ENCODE peak calls at places on chromosomes 11 and 22, in six cellular contexts. A is GM12878, W is K562, F is SK-N-SH, H is H1, D is HepG2. C is an unnamed sample.

GRCh38 chr11:86726118-86726748 is 53.8 kb upstream of the ME3 start:
- DNase-seq in F (no peak), A (no peak), W (no peak), D (no peak), H (no peak), C (peak; percentile 59)

GRCh38 chr11:125618383-125618782 is 6.6 kb upstream of the CHEK1 start:
- DNase-seq in W (no peak), A (no peak), D (no peak), F (no peak), H (no peak), C (no peak)

GRCh38 chr11:129167315-129167714 is 24.8 kb downstream of the ARHGAP32 start:
- DNase-seq in F (no peak), H (no peak), W (no peak), A (no peak), D (no peak), C (no peak)

GRCh38 chr11:88059326-88059725 is 115.9 kb downstream of the RAB38 start:
- DNase-seq in D (no peak), A (no peak), W (no peak), H (no peak), F (no peak), C (no peak)

GRCh38 chr11:88308576-88308975 is 29.0 kb downstream of the CTSC start:
- DNase-seq in H (peak; percentile 63), F (no peak), W (no peak), D (no peak), A (no peak), C (no peak)

GRCh38 chr11:104572279-104572678 is 326.0 kb downstream of the CASP12 start:
- DNase-seq in F (no peak), D (no peak), W (no peak), H (no peak), A (no peak), C (no peak)

GRCh38 chr22:20267441-20268288 is 453 bp downstream of the RTN4R start:
- DNase-seq in W (peak; percentile 73), H (peak; percentile 59), F (peak; percentile 53), A (no peak), D (no peak), C (peak; percentile 6)

GRCh38 chr11:18243783-18244362 is 4.6 kb downstream of the SAA2 start:
- DNase-seq in H (peak; percentile 72), W (peak; percentile 61), D (peak; percentile 52), A (peak; percentile 54), F (peak; percentile 53), C (peak; percentile 80)

GRCh38 chr11:12064954-12065280 is 45.5 kb upstream of the MICAL2 start:
- DNase-seq in F (no peak), A (no peak), H (no peak), W (no peak), D (no peak), C (no peak)

GRCh38 chr11:123547180-123547579 is 107.2 kb downstream of the SCN3B start:
- DNase-seq in D (no peak), H (no peak), F (no peak), A (peak; percentile 34), W (no peak), C (no peak)

GRCh38 chr22:20523118-20523983 is 15.9 kb downstream of the MED15 start:
- DNase-seq in F (no peak), A (no peak), D (no peak), H (no peak), W (peak; percentile 76), C (no peak)

GRCh38 chr22:50244420-50245213 is at the start of gene TUBGCP6:
- DNase-seq in F (peak; percentile 94), A (peak; percentile 53), W (peak; percentile 65), H (peak; percentile 94), D (peak; percentile 84), C (peak; percentile 78)

GRCh38 chr11:113289341-113290187 is 24.8 kb upstream of the TTC12 start:
- DNase-seq in H (peak; percentile 86), W (peak; percentile 71), F (peak; percentile 83), A (peak; percentile 33), D (peak; percentile 21), C (peak; percentile 32)

GRCh38 chr22:17077255-17077654 is 7.5 kb upstream of the IL17RA start:
- DNase-seq in H (no peak), W (no peak), F (no peak), A (no peak), D (no peak), C (no peak)

GRCh38 chr22:24460418-24461089 is 33.2 kb downstream of the ADORA2A start:
- DNase-seq in D (peak; percentile 28), W (no peak), H (no peak), F (no peak), A (peak; percentile 42), C (no peak)

GRCh38 chr11:11036185-11037161 is 178.6 kb upstream of the ZBED5 start:
- DNase-seq in A (no peak), H (no peak), W (peak; percentile 38), F (peak; percentile 55), D (peak; percentile 64), C (peak; percentile 31)

GRCh38 chr11:11035331-11035730 is 177.5 kb upstream of the ZBED5 start:
- DNase-seq in W (no peak), F (no peak), H (no peak), A (no peak), D (no peak), C (no peak)

GRCh38 chr11:11037162-11037732 is 179.4 kb upstream of the ZBED5 start:
- DNase-seq in F (no peak), W (no peak), A (no peak), H (no peak), D (no peak), C (no peak)

GRCh38 chr11:11039249-11039965 is 181.6 kb upstream of the ZBED5 start:
- DNase-seq in A (no peak), H (no peak), F (no peak), W (no peak), D (no peak), C (no peak)

DNA sequence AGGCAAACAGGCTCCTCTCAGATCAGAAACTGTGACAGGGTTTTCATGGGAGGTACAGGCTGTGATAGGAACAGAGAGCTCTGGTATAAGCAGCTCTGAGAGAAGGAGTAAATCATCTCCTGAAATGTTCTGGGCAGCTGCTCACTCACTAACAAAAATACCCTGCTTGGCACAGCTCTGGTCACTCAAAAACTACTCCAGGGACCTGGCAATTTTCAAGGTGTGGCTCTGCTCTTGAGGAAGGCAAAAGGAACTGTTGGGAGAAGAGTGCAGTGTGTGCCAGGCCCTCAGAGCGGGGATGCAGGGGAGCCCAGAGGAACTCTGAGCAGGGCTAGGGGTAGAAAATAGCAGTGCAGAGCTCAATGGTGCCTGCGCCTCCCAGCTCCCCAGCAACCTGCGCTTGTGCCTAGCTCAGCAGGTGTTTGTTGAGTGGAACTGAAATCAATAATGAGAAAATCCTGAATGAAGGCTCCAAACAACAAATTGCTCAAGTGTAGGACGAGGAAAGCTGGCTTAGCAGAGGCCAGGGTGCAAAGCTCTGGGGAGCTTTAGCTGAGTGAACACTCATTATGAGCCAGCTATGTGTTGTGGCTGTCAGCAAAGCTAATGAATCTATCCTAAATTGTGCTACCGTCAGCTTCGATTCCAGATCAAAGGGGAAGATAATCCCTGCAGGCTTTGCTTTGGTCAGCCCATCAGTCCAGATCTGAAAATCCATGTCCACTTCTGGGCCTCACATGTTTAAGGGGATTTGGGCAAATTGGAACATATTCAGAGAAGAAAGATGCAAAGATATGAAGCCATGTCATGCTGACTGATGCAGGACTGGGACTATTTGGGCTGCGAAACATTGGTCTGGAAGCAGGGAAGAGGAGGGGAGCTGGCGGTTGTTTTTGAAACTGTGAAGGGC is 180.7 kb upstream of the ZBED5 start:
- DNase-seq in H (no peak), F (no peak), A (no peak), D (no peak), W (no peak), C (no peak)
- TF ChIP-seq CHD2 in H (no peak), F (no peak), A (no peak), D (no peak), W (no peak), C (no peak)

GRCh38 chr11:3823762-3824506 is 15.6 kb downstream of the PGAP2 start:
- DNase-seq in D (no peak), F (no peak), H (no peak), A (no peak), W (no peak), C (no peak)

GRCh38 chr11:3824714-3825472 is 15.9 kb downstream of the RHOG start:
- DNase-seq in W (peak; percentile 88), A (no peak), H (peak; percentile 96), D (peak; percentile 69), F (peak; percentile 58), C (peak; percentile 81)

GRCh38 chr11:3820971-3821370 is 12.6 kb downstream of the PGAP2 start:
- DNase-seq in W (no peak), D (no peak), H (no peak), F (no peak), A (no peak), C (no peak)

GRCh38 chr11:3823303-3823702 is 14.9 kb downstream of the PGAP2 start:
- DNase-seq in F (no peak), H (no peak), D (no peak), W (no peak), A (no peak), C (no peak)

DNA sequence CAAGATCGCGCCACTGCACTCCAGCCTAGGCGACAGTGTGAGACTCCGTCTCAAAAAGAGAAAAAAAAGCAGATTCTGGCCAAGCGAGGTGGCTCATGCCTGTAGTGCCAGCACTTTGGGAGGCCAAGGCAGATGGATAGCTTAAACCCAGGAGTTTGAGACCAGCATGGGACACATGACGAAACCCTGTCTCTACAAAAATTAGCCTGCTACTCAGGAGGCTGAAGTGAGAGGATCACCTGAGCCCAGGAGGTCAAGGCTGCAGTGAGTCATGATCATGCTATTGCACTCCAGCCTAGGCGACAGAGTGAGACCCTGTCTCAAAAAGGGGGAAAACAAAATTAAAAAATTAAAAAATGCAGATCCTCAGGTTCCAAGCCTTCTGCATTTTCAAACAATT is 14.0 kb downstream of the PGAP2 start:
- DNase-seq in D (no peak), A (no peak), F (no peak), H (no peak), W (no peak), C (no peak)
- TF ChIP-seq CHD2 in D (no peak), A (no peak), F (no peak), H (no peak), W (no peak), C (no peak)

GRCh38 chr11:46649180-46649738 is 31.9 kb downstream of the ATG13 start:
- DNase-seq in F (peak; percentile 49), H (no peak), W (no peak), D (peak; percentile 37), A (no peak), C (no peak)
- TF ChIP-seq CHD2 in F (no peak), H (no peak), W (no peak), D (no peak), A (no peak), C (no peak)

DNA sequence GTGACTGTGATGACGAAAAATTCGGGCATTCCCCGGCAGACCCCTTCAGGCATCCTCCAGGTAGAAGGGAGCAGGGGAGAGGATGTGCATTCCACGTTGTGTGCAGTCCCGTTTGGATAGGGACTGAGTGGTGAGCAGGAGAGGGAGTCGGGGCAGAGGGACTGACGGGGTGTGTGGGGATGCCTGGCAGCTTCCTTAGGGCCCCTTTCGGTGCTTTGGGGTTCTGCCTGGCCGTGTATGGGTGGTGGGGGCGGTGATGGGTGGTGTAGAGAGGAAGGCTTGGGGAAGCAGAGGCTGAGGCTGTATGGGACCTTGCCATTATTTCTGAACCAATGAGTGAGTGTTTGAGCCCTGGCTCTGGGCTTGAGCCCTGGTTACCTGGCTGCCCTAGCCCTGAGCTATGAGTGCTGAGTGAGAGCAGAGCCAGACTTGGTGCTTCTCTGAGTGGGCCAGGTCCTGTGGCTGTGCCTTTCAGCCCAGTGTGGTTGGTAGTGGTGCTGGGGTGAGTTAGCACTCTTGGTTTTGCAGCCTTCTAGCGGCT is 914 bp downstream of the INPPL1 start:
- DNase-seq in W (no peak), F (peak; percentile 42), A (no peak), H (no peak), D (no peak), C (no peak)
- TF ChIP-seq CHD2 in W (no peak), F (no peak), A (no peak), H (no peak), D (no peak), C (no peak)

C was measured in A549.